ENCODE peak calls at places on chromosomes 1 and 21, in nine cellular contexts. F is endodermal cell, O is neural progenitor cell, Z is GM23248, J is IMR-90, B is neuronal stem cell, G is endothelial cell of umbilical vein, W is astrocyte, S is K562. P is an unnamed sample. For H3K36me3 and H3K4me1, the result is how much of the 10 kb centered on the place peaks cover.

GRCh38 chr1:205519541-205520131 is 15.2 kb downstream of the CDK18 start:
- DNase-seq in F (peak), O (no peak), Z (no peak), J (no peak), B (no peak), G (no peak), W (no peak), S (no peak), P (no peak)

GRCh38 chr1:51063121-51063520 is 38.9 kb upstream of the C1orf185 start:
- DNase-seq in F (no peak), O (no peak), Z (peak), J (peak), B (no peak), G (peak), W (peak), S (no peak), P (peak)

GRCh38 chr1:210505601-210506564 is 177.2 kb downstream of the HHAT start:
- DNase-seq in F (no peak), O (no peak), Z (no peak), J (no peak), B (no peak), G (no peak), W (peak), S (no peak), P (peak)

GRCh38 chr21:35198982-35199732 is 150.1 kb upstream of the RUNX1 start:
- DNase-seq in F (no peak), O (no peak), Z (no peak), J (no peak), B (no peak), G (no peak), W (no peak), S (no peak), P (no peak)

GRCh38 chr21:38985423-38986378 is 180.0 kb downstream of the ETS2 start:
- DNase-seq in F (no peak), O (no peak), Z (peak), J (peak), B (no peak), G (no peak), W (peak), S (peak), P (peak)

GRCh38 chr1:156727914-156728598 is at the start of gene METTL25B:
- DNase-seq in F (peak), O (peak), Z (peak), J (peak), B (peak), G (peak), W (peak), S (no peak), P (peak)

GRCh38 chr1:220878223-220879081 is 791 bp upstream of the HLX start:
- DNase-seq in F (peak), O (peak), Z (no peak), J (no peak), B (no peak), G (no peak), W (no peak), S (peak), P (no peak)

GRCh38 chr1:156371553-156372264 is 2.7 kb downstream of the RHBG start:
- DNase-seq in F (no peak), O (no peak), Z (peak), J (peak), B (no peak), G (no peak), W (peak), S (no peak), P (peak)

GRCh38 chr21:42830456-42831455 is 48.6 kb downstream of the WDR4 start:
- DNase-seq in F (peak), O (no peak), Z (no peak), J (no peak), B (no peak), G (no peak), W (no peak), S (peak), P (no peak)

GRCh38 chr1:174000274-174000852 is 21.8 kb downstream of the RC3H1 start:
- DNase-seq in F (no peak), O (no peak), Z (no peak), J (peak), B (no peak), G (peak), W (peak), S (no peak), P (no peak)

GRCh38 chr1:86825294-86825693 is 88.6 kb downstream of the SELENOF start:
- DNase-seq in F (no peak), O (no peak), Z (peak), J (peak), B (no peak), G (no peak), W (peak), S (no peak), P (peak)

DNA sequence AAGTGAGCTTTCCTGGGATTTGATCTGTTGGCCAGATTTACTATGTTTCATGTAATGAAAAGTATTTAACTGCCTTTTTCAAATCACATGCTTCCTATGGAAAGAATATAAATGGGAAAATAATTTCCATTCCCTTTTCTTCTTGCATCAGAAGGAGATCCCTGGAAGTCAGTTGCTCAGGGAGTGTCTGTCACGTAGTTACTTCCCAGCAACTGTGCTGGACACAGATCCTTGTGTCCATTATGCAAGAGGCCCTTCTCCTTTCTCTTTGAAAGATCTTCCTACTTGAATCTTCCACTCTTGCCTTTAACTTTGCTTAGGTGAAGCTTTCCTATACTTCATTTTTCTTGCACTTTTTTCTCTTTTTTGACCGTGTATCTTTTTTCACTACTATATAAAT is 59.4 kb downstream of the CENPF start:
- DNase-seq in F (no peak), O (no peak), Z (peak), J (no peak), B (no peak), G (no peak), W (no peak), S (no peak), P (peak)
- H3K36me3 ChIP-seq in F (half or more), O (half or more), Z (under half), J (under half), B (half or more), G (under half), W (under half), S (half or more), P (under half)

DNA sequence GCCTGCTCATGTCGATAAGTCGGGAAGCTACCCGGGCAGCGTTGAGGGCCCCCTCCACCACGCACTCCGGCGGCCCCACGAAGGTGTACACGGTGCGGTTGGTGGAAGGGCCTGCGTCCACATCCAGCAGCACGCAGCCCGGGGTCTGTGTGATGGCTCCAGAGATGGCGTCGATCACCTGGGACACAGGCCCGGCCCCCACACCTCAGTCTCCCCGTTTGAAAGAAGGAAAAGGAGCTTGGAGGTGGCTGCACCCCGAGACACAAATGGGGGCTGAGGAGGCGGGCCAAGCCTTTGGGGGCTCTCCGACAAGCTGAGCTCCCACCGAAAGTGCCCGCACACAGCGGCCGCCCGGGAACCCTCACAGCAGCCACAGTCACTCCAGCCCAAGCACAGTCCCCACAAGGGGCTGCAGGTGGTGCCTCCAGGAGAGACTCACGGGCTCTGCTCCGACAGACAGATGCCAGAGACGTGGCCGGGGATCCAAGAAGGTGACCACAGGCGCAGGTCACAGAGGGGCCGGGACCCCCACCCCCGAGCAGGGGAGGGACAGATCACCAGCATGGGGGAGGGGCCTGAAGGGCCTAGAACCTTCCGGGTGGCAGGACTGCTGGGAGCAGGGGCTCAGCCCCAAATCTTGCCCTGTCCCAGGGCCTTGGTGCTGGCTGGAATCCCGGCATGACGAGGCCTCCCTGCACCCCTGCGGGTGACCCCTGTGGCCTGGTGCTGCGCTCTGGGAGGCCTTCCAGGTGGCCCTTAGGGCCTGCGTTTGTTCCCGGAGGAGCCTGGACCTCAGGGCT is 1.0 kb downstream of the FTCD start:
- DNase-seq in F (peak), O (no peak), Z (no peak), J (no peak), B (no peak), G (no peak), W (no peak), S (no peak), P (no peak)
- H3K9ac ChIP-seq in F (no peak), O (no peak), Z (no peak), J (no peak), B (peak), G (no peak), W (no peak), S (peak), P (no peak)

GRCh38 chr1:244077473-244078220 is 26.6 kb downstream of the ZBTB18 start:
- DNase-seq in F (peak), O (no peak), Z (no peak), J (no peak), B (no peak), G (no peak), W (peak), S (no peak), P (no peak)

GRCh38 chr1:244076740-244077139 is 25.7 kb downstream of the ZBTB18 start:
- DNase-seq in F (peak), O (no peak), Z (no peak), J (no peak), B (no peak), G (no peak), W (no peak), S (no peak), P (no peak)

GRCh38 chr1:244075247-244075722 is 24.2 kb downstream of the ZBTB18 start:
- DNase-seq in F (peak), O (no peak), Z (no peak), J (no peak), B (no peak), G (no peak), W (no peak), S (no peak), P (no peak)

GRCh38 chr1:244069499-244069898 is 18.4 kb downstream of the ZBTB18 start:
- DNase-seq in F (no peak), O (no peak), Z (no peak), J (no peak), B (no peak), G (no peak), W (no peak), S (no peak), P (no peak)

GRCh38 chr1:244074559-244075171 is 23.6 kb downstream of the ZBTB18 start:
- DNase-seq in F (peak), O (no peak), Z (no peak), J (no peak), B (no peak), G (no peak), W (no peak), S (no peak), P (no peak)
- H3K4me1 ChIP-seq in F (under half), O (under half), Z (under half), J (under half), B (under half), G (under half), W (under half), S (under half), P (under half)

GRCh38 chr21:33721081-33721480 is 78.8 kb downstream of the ITSN1 start:
- DNase-seq in F (no peak), O (no peak), Z (no peak), J (no peak), B (no peak), G (no peak), W (no peak), S (no peak), P (no peak)
- H3K36me3 ChIP-seq in F (under half), O (under half), Z (under half), J (under half), B (half or more), G (under half), W (under half), S (under half), P (under half)

GRCh38 chr1:165942062-165942461 is 114.6 kb downstream of the UCK2 start:
- DNase-seq in F (no peak), O (peak), Z (no peak), J (no peak), B (peak), G (no peak), W (no peak), S (no peak), P (no peak)

GRCh38 chr1:165938844-165939243 is 111.4 kb downstream of the UCK2 start:
- DNase-seq in F (no peak), O (no peak), Z (no peak), J (no peak), B (no peak), G (no peak), W (no peak), S (no peak), P (no peak)

GRCh38 chr1:165933446-165934170 is 106.2 kb downstream of the UCK2 start:
- DNase-seq in F (peak), O (peak), Z (no peak), J (no peak), B (no peak), G (no peak), W (no peak), S (no peak), P (no peak)

GRCh38 chr1:165941531-165941930 is 114.1 kb downstream of the UCK2 start:
- DNase-seq in F (no peak), O (peak), Z (no peak), J (no peak), B (no peak), G (no peak), W (no peak), S (no peak), P (no peak)

GRCh38 chr1:165936542-165936941 is 109.1 kb downstream of the UCK2 start:
- DNase-seq in F (peak), O (no peak), Z (no peak), J (no peak), B (no peak), G (no peak), W (no peak), S (no peak), P (no peak)
- H3K9ac ChIP-seq in F (no peak), O (no peak), Z (no peak), J (no peak), B (no peak), G (no peak), W (no peak), S (no peak), P (no peak)

DNA sequence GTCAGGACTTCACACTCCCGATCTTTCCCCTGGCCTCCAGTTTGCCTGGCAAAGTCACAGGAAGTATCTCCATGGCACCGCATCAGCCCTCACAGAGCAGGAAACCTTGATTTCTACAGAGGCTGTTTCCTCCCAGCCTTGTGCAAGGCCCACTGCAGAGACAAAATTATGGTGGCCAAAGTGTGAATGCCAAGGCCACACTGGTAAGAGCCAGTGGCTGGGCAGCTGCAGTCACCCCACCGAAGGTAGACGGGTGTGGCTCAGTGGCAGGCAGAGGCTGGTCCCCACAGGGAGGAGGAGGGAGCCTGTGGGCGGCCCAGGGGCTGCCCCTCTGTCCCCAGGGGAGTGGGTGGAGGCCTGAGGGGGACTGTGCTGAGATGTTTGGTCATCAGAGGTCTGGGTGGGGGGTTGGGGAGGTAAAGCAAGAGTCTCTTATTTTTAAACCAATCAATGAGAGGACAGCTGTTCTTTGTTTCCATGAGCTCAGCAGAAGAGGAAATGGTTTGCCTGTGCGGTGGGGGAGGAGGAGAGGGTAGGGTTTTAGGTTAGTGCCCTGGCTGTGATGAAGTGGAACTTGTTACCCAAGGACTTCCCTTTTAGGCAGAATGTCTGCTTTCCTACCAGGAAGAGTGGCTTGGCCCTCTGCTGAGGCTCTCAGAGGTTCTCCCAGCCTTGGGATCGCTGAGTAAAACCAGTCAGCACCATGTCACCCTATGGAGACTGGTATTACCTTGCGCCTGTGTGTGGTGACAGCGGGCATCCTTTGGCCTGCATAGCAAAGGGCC is 18.0 kb upstream of the BTG2 start:
- DNase-seq in F (peak), O (no peak), Z (no peak), J (no peak), B (no peak), G (peak), W (no peak), S (peak), P (no peak)
- H3K4me1 ChIP-seq in F (under half), O (half or more), Z (under half), J (under half), B (under half), G (under half), W (under half), S (under half), P (under half)

GRCh38 chr1:151985270-151985669 is 8.4 kb downstream of the S100A10 start:
- DNase-seq in F (no peak), O (no peak), Z (no peak), J (no peak), B (no peak), G (no peak), W (no peak), S (no peak), P (no peak)
- H3K36me3 ChIP-seq in F (half or more), O (under half), Z (under half), J (under half), B (under half), G (under half), W (under half), S (under half), P (half or more)

GRCh38 chr1:160097911-160098851 is at the start of gene IGSF8:
- DNase-seq in F (peak), O (peak), Z (peak), J (peak), B (peak), G (peak), W (peak), S (no peak), P (peak)

GRCh38 chr1:160094806-160095205 is 3.6 kb downstream of the IGSF8 start:
- DNase-seq in F (no peak), O (no peak), Z (no peak), J (no peak), B (no peak), G (no peak), W (no peak), S (no peak), P (no peak)

GRCh38 chr1:160097196-160097910 is 1.1 kb downstream of the IGSF8 start:
- DNase-seq in F (peak), O (no peak), Z (peak), J (no peak), B (no peak), G (peak), W (no peak), S (no peak), P (no peak)

GRCh38 chr1:160095382-160096105 is 2.9 kb downstream of the IGSF8 start:
- DNase-seq in F (peak), O (peak), Z (no peak), J (no peak), B (no peak), G (no peak), W (no peak), S (no peak), P (no peak)

GRCh38 chr1:160096491-160097116 is 1.8 kb downstream of the IGSF8 start:
- DNase-seq in F (peak), O (no peak), Z (peak), J (peak), B (no peak), G (no peak), W (no peak), S (no peak), P (peak)
- H3K9ac ChIP-seq in F (no peak), O (no peak), Z (peak), J (no peak), B (no peak), G (no peak), W (no peak), S (no peak), P (no peak)

DNA sequence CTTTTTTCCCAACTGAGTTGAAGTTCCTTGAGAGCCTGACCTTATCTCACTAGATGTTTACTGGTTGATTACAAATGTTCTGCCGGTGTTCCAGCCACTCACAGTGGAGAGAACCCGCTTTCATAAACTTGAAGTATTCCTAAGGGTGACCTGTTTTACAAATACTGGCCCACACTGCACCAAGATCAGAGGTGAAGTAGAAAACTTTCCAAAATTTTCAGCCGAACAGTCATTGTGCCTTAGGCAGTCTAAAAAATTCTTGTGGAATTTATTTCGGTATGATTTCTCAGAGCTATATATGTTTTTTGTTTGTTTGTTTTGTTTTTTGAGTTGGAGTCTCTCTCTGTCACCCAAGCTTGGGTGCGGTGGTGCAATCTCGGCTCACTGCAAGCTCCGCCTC is 44.9 kb upstream of the GUCA2B start:
- DNase-seq in F (no peak), O (no peak), Z (no peak), J (no peak), B (no peak), G (no peak), W (no peak), S (no peak), P (no peak)
- H3K4me1 ChIP-seq in F (under half), O (under half), Z (under half), J (under half), B (under half), G (under half), W (under half), S (under half), P (under half)